ENCODE peak calls at places on chromosomes 13 and 19, in seven cellular contexts. L is cardiac muscle cell, S is fibroblast of lung, I is body of pancreas, C is lower lobe of right lung, V is tibial nerve, P is tibial artery. W is an unnamed sample. For H3K36me3, the result is how much of the 10 kb centered on the place peaks cover.

GRCh38 chr19:22052644-22053013 is 345 bp downstream of the ZNF257 start:
- DNase-seq in L (no peak), S (no peak), I (peak), C (no peak), V (no peak), P (no peak), W (peak)

GRCh38 chr13:97858161-97858560 is 95.3 kb upstream of the IPO5 start:
- DNase-seq in L (no peak), S (no peak), I (no peak), C (no peak), V (no peak), P (no peak), W (no peak)

GRCh38 chr13:59094149-59094548 is 1069.6 kb downstream of the DIAPH3 start:
- DNase-seq in L (no peak), S (no peak), I (no peak), C (no peak), V (no peak), P (no peak), W (no peak)

GRCh38 chr13:57825066-57825465 is 193.5 kb downstream of the PCDH17 start:
- DNase-seq in L (no peak), S (no peak), I (no peak), C (no peak), V (no peak), P (no peak), W (peak)

GRCh38 chr13:54210397-54211050 is 1181.9 kb downstream of the OLFM4 start:
- DNase-seq in L (no peak), S (no peak), I (no peak), C (no peak), V (no peak), P (no peak), W (no peak)

GRCh38 chr13:51697181-51697580 is 106.8 kb downstream of the DHRS12 start:
- DNase-seq in L (no peak), S (peak), I (no peak), C (no peak), V (no peak), P (no peak), W (no peak)

GRCh38 chr13:108437496-108437895 is 168.0 kb downstream of the TNFSF13B start:
- DNase-seq in L (no peak), S (no peak), I (no peak), C (no peak), V (no peak), P (no peak), W (no peak)

GRCh38 chr13:92029641-92030040 is 631.2 kb downstream of the GPC5 start:
- DNase-seq in L (no peak), S (no peak), I (no peak), C (no peak), V (no peak), P (no peak), W (no peak)

GRCh38 chr13:80224468-80224867 is 116.5 kb downstream of the SPRY2 start:
- DNase-seq in L (no peak), S (no peak), I (no peak), C (no peak), V (no peak), P (no peak), W (no peak)

GRCh38 chr13:79491715-79492114 is 10.8 kb downstream of the NDFIP2 start:
- DNase-seq in L (no peak), S (peak), I (no peak), C (no peak), V (no peak), P (no peak), W (no peak)

GRCh38 chr19:47509973-47510372 is 4.9 kb downstream of the NAPA start:
- DNase-seq in L (no peak), S (no peak), I (peak), C (no peak), V (no peak), P (peak), W (no peak)

GRCh38 chr13:51997641-51998330 is 13.5 kb downstream of the ATP7B start:
- DNase-seq in L (peak), S (no peak), I (peak), C (no peak), V (no peak), P (no peak), W (peak)

GRCh38 chr19:390386-391198 is 18.4 kb downstream of the C2CD4C start:
- DNase-seq in L (no peak), S (no peak), I (peak), C (peak), V (no peak), P (no peak), W (no peak)

GRCh38 chr13:99421271-99421670 is 80.0 kb upstream of the TM9SF2 start:
- DNase-seq in L (no peak), S (no peak), I (no peak), C (no peak), V (no peak), P (no peak), W (no peak)

GRCh38 chr19:50516859-50517703 is 3.4 kb upstream of the ASPDH start:
- DNase-seq in L (no peak), S (no peak), I (no peak), C (peak), V (no peak), P (no peak), W (no peak)

GRCh38 chr19:14167594-14168138 is 31.3 kb upstream of the ASF1B start:
- DNase-seq in L (no peak), S (no peak), I (no peak), C (no peak), V (no peak), P (no peak), W (peak)

GRCh38 chr19:13102666-13103584 is at the start of gene LYL1:
- DNase-seq in L (peak), S (no peak), I (peak), C (peak), V (no peak), P (peak), W (no peak)

GRCh38 chr13:76245216-76245615 is 609.1 kb downstream of the LMO7 start:
- DNase-seq in L (no peak), S (no peak), I (no peak), C (no peak), V (no peak), P (no peak), W (no peak)

GRCh38 chr13:36341718-36342117 is 4.5 kb downstream of the SPART start:
- DNase-seq in L (no peak), S (peak), I (no peak), C (no peak), V (no peak), P (no peak), W (no peak)

GRCh38 chr19:941292-942132 is 15.7 kb downstream of the ARID3A start:
- DNase-seq in L (no peak), S (no peak), I (no peak), C (no peak), V (no peak), P (no peak), W (no peak)

GRCh38 chr13:64314286-64314685 is 2898.6 kb upstream of the PCDH20 start:
- DNase-seq in L (no peak), S (peak), I (no peak), C (no peak), V (no peak), P (no peak), W (no peak)

GRCh38 chr13:23979361-23980159 is 82.3 kb upstream of the C1QTNF9B start:
- DNase-seq in L (peak), S (peak), I (peak), C (peak), V (peak), P (peak), W (peak)

GRCh38 chr19:29526730-29527499 is 1.1 kb downstream of the VSTM2B start:
- DNase-seq in L (no peak), S (no peak), I (no peak), C (no peak), V (no peak), P (no peak), W (no peak)

GRCh38 chr19:8340341-8341096 is 2.5 kb downstream of the KANK3 start:
- DNase-seq in L (no peak), S (peak), I (no peak), C (peak), V (no peak), P (no peak), W (peak)

GRCh38 chr19:16336571-16336970 is 11.9 kb downstream of the KLF2 start:
- DNase-seq in L (no peak), S (peak), I (no peak), C (no peak), V (no peak), P (no peak), W (no peak)

GRCh38 chr13:85653681-85654080 is 145.5 kb downstream of the SLITRK6 start:
- DNase-seq in L (no peak), S (no peak), I (no peak), C (no peak), V (no peak), P (no peak), W (no peak)

GRCh38 chr19:16370671-16371391 is 46.2 kb downstream of the KLF2 start:
- DNase-seq in L (no peak), S (no peak), I (no peak), C (peak), V (no peak), P (no peak), W (no peak)

GRCh38 chr19:4362871-4363545 is 19.6 kb downstream of the MPND start:
- DNase-seq in L (no peak), S (no peak), I (no peak), C (no peak), V (no peak), P (peak), W (no peak)

GRCh38 chr19:8811315-8812172 is 20.6 kb downstream of the ZNF558 start:
- DNase-seq in L (no peak), S (peak), I (no peak), C (no peak), V (no peak), P (no peak), W (peak)

GRCh38 chr13:22194106-22194810 is 523.4 kb downstream of the FGF9 start:
- DNase-seq in L (no peak), S (no peak), I (no peak), C (no peak), V (no peak), P (no peak), W (no peak)

GRCh38 chr19:13029893-13030292 is 34.6 kb downstream of the NFIX start:
- DNase-seq in L (no peak), S (no peak), I (peak), C (no peak), V (no peak), P (peak), W (no peak)

GRCh38 chr13:100394005-100394695 is 194.4 kb downstream of the GGACT start:
- DNase-seq in L (no peak), S (peak), I (no peak), C (no peak), V (no peak), P (no peak), W (peak)

GRCh38 chr19:39248806-39249205 is at the start of gene IFNL4:
- DNase-seq in L (no peak), S (no peak), I (no peak), C (no peak), V (no peak), P (no peak), W (no peak)

GRCh38 chr13:103772576-103772975 is 706.4 kb upstream of the SLC10A2 start:
- DNase-seq in L (no peak), S (no peak), I (no peak), C (no peak), V (no peak), P (no peak), W (no peak)

GRCh38 chr19:11420429-11420893 is 1.3 kb upstream of the RGL3 start:
- DNase-seq in L (peak), S (peak), I (peak), C (no peak), V (no peak), P (peak), W (peak)

GRCh38 chr19:46927106-46927505 is 66.3 kb downstream of the ARHGAP35 start:
- DNase-seq in L (no peak), S (no peak), I (no peak), C (no peak), V (no peak), P (no peak), W (no peak)

GRCh38 chr13:101399365-101399764 is 16.9 kb downstream of the NALCN start:
- DNase-seq in L (no peak), S (no peak), I (no peak), C (no peak), V (no peak), P (no peak), W (no peak)

GRCh38 chr19:32224371-32225244 is 120.8 kb upstream of the ZNF507 start:
- DNase-seq in L (peak), S (peak), I (peak), C (peak), V (peak), P (no peak), W (peak)

GRCh38 chr19:49456351-49456750 is 3.3 kb downstream of the ALDH16A1 start:
- DNase-seq in L (no peak), S (no peak), I (no peak), C (no peak), V (no peak), P (no peak), W (no peak)

GRCh38 chr19:44897835-44898234 is 6.8 kb downstream of the TOMM40 start:
- DNase-seq in L (no peak), S (no peak), I (no peak), C (no peak), V (no peak), P (no peak), W (no peak)
- H3K36me3 ChIP-seq in L (under half), S (under half), I (under half), C (half or more), V (half or more), P (half or more), W (half or more)

GRCh38 chr19:55105237-55105636 is 12.2 kb downstream of the PPP1R12C start:
- DNase-seq in L (no peak), S (no peak), I (no peak), C (no peak), V (no peak), P (no peak), W (no peak)
- H3K36me3 ChIP-seq in L (under half), S (under half), I (under half), C (half or more), V (half or more), P (under half), W (under half)

GRCh38 chr19:15254547-15254946 is 22.3 kb upstream of the EPHX3 start:
- DNase-seq in L (no peak), S (no peak), I (no peak), C (no peak), V (no peak), P (no peak), W (no peak)
- H3K36me3 ChIP-seq in L (half or more), S (under half), I (half or more), C (half or more), V (half or more), P (half or more), W (half or more)

DNA sequence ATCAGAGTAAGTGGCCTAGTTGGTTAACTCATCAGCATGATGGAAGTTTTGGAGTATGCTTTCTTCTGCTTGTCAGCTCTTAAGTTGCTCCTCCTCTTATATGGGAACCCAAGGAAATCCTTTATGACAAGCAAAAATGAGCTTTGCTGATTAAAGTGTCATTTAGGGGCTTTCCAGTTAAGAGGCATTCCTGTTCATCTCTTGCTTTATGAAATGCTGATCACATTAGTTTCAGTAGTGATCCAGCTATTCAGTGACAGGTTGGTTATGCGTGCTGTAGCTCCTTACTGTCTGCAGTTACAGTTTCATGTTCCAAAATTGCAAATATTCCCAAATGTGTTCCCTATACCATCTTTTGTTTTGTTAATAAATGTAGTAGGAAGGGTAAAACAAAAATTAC is 146.6 kb downstream of the CDK8 start:
- DNase-seq in L (no peak), S (no peak), I (no peak), C (no peak), V (no peak), P (no peak), W (no peak)
- H3K36me3 ChIP-seq in L (under half), S (under half), I (under half), C (under half), V (half or more), P (under half), W (under half)

GRCh38 chr19:5995606-5996005 is 17.7 kb upstream of the RANBP3 start:
- DNase-seq in L (no peak), S (no peak), I (no peak), C (no peak), V (no peak), P (no peak), W (no peak)
- H3K36me3 ChIP-seq in L (under half), S (under half), I (under half), C (under half), V (half or more), P (under half), W (under half)

DNA sequence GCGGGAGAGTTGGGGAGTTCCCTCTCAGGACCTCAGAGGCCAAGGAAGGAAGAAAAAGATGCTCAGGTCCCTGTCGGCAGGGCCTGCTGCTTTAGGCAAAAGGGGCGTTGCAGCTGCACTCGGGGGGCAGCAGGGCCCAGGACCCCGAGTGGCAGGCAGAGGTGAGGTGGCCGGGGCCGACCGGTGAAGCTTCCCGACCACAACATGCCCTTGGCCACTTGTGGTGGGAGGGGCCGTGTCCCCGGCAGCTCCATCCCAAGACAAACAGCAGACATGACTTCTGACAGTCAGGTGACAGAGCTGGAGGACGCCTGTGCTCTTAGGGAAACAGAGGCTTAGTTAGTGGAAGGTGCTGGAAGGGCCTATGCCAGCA is 24.5 kb downstream of the BTBD2 start:
- DNase-seq in L (no peak), S (no peak), I (no peak), C (no peak), V (no peak), P (no peak), W (no peak)
- H3K36me3 ChIP-seq in L (under half), S (under half), I (under half), C (half or more), V (half or more), P (under half), W (under half)

GRCh38 chr13:111202745-111203144 is 87.6 kb downstream of the ARHGEF7 start:
- DNase-seq in L (no peak), S (peak), I (no peak), C (no peak), V (no peak), P (no peak), W (no peak)

GRCh38 chr13:111201304-111201940 is 86.3 kb downstream of the ARHGEF7 start:
- DNase-seq in L (no peak), S (no peak), I (no peak), C (no peak), V (no peak), P (no peak), W (no peak)

GRCh38 chr13:111204438-111205177 is 89.5 kb downstream of the ARHGEF7 start:
- DNase-seq in L (no peak), S (peak), I (peak), C (peak), V (peak), P (peak), W (no peak)

GRCh38 chr13:111203742-111204386 is 88.8 kb downstream of the ARHGEF7 start:
- DNase-seq in L (no peak), S (no peak), I (no peak), C (no peak), V (no peak), P (no peak), W (no peak)

DNA sequence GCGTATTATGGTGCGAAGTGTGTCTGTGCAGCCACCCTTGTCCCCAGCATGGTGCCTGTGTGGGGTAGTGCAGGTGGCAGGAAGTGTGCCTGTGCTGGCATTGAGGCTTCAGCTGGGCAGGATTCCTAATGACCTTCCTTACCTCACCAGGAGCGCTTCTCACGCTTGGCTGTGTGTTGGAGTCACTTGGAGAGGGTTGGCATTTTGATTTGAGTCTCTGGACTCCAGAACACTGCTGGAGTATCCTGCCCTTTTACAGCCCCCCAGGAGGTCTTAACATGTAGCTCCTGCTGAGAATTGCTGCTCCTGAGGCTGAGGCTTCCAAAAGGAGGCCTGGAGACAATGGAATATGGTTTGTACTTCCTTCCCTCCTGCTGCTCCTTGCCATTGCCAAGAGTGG is 87.0 kb downstream of the ARHGEF7 start:
- DNase-seq in L (no peak), S (no peak), I (no peak), C (no peak), V (no peak), P (no peak), W (no peak)
- H3K36me3 ChIP-seq in L (under half), S (under half), I (under half), C (under half), V (under half), P (under half), W (under half)

GRCh38 chr19:38114651-38115050 is 109.4 kb downstream of the DPF1 start:
- DNase-seq in L (no peak), S (no peak), I (no peak), C (no peak), V (no peak), P (no peak), W (no peak)

GRCh38 chr19:38111898-38112297 is 112.1 kb downstream of the DPF1 start:
- DNase-seq in L (no peak), S (no peak), I (no peak), C (no peak), V (no peak), P (no peak), W (no peak)

GRCh38 chr19:38118176-38118575 is 105.8 kb downstream of the DPF1 start:
- DNase-seq in L (no peak), S (no peak), I (no peak), C (no peak), V (no peak), P (no peak), W (no peak)

GRCh38 chr19:38120471-38121030 is 103.5 kb downstream of the DPF1 start:
- DNase-seq in L (no peak), S (no peak), I (no peak), C (no peak), V (no peak), P (no peak), W (no peak)

DNA sequence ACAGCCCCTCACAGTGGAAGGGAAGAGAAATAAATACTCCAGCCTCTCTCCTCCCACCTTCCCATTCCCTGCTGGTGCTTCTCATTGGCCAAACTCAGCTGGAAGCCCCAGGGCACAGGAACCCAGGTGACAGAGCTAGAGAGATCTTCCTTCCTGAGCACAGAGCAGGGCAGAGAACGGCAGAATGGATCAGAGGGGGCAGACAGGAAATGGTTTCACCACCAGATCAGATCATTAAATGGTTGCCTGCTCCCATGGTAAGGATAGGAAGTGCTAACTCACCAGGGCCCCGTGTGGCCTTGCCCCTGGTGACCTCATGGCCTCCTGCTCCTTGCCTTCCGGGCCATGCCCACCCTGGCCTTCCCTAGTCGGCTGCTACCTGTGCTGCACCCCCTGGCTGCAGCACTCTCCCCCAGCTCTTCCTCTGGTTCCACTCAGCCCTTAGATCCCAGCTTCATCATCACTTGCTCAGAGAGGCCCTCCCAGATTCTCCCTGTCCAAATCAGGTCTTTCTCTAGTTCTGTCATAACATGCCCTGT is 108.7 kb downstream of the DPF1 start:
- DNase-seq in L (no peak), S (no peak), I (no peak), C (no peak), V (no peak), P (no peak), W (no peak)
- H3K36me3 ChIP-seq in L (under half), S (under half), I (under half), C (half or more), V (half or more), P (under half), W (under half)

GRCh38 chr13:49549289-49549688 is 36.1 kb downstream of the RCBTB1 start:
- DNase-seq in L (no peak), S (no peak), I (peak), C (no peak), V (no peak), P (no peak), W (no peak)
- H3K36me3 ChIP-seq in L (under half), S (under half), I (under half), C (half or more), V (half or more), P (under half), W (under half)